ENCODE peak calls at places on chromosome 20, in nine cellular contexts. B, E, G, I, T, D, C, R and X are unnamed samples.
A peak's percentile ranks its signal among the peaks of the same experiment; 100 is the strongest.

GRCh38 chr20:577167-577791 is 32.8 kb downstream of the TCF15 start:
- DNase-seq in B (no peak), R (no peak), I (no peak), E (peak; percentile 61), D (no peak), G (no peak), T (peak; percentile 38), C (peak; percentile 11), X (no peak)

GRCh38 chr20:49559411-49560081 is 8.4 kb downstream of the PTGIS start:
- DNase-seq in D (no peak), I (no peak), C (peak; percentile 62), G (no peak), B (no peak), E (no peak), T (peak; percentile 98), R (no peak), X (no peak)

GRCh38 chr20:62181808-62182207 is 1.0 kb upstream of the MTG2 start:
- DNase-seq in I (no peak), R (no peak), G (no peak), B (no peak), C (no peak), T (no peak), E (no peak), D (no peak), X (no peak)

GRCh38 chr20:59002388-59002787 is 4.7 kb downstream of the CTSZ start:
- DNase-seq in B (no peak), C (no peak), I (no peak), R (no peak), D (no peak), E (no peak), T (no peak), G (no peak), X (no peak)

GRCh38 chr20:32458061-32458836 is 100.1 kb downstream of the ASXL1 start:
- DNase-seq in B (no peak), D (no peak), G (no peak), R (no peak), I (no peak), T (no peak), E (no peak), C (no peak), X (no peak)

GRCh38 chr20:53036992-53037391 is 64.8 kb downstream of the TSHZ2 start:
- DNase-seq in G (no peak), R (no peak), C (no peak), B (peak; percentile 50), E (no peak), T (peak; percentile 29), I (no peak), D (no peak), X (no peak)

GRCh38 chr20:41308290-41308691 is 9.2 kb downstream of the ZHX3 start:
- DNase-seq in I (peak; percentile 78), E (peak; percentile 93), T (peak; percentile 85), D (no peak), C (peak; percentile 92), G (no peak), R (no peak), B (peak; percentile 91), X (peak; percentile 80)

GRCh38 chr20:43911066-43911465 is 3.6 kb upstream of the TOX2 start:
- DNase-seq in E (peak; percentile 90), G (no peak), D (no peak), T (peak; percentile 79), I (peak; percentile 59), B (no peak), R (no peak), C (peak; percentile 95), X (peak; percentile 66)

GRCh38 chr20:46985671-46986070 is 91.0 kb downstream of the EYA2 start:
- DNase-seq in T (no peak), B (no peak), E (no peak), D (no peak), G (no peak), I (no peak), R (no peak), C (no peak), X (no peak)